ENCODE peak calls at places on chromosomes 11 and 22, in eight cellular contexts. E is mesothelial cell of epicardium, A is H7, Y is 8988T, H is mesendoderm, D is KBM-7, V is fibroblast of pulmonary artery, Q is cardiac fibroblast. G is an unnamed sample.
A peak's percentile ranks its signal among the peaks of the same experiment; 100 is the strongest.

GRCh38 chr22:35582861-35583670 is 34.1 kb downstream of the MB start:
- DNase-seq in E (peak; percentile 76), A (peak; percentile 95), H (peak; percentile 72), V (peak; percentile 70), D (peak; percentile 79), Q (peak; percentile 73), Y (peak; percentile 75), G (peak; percentile 47)

GRCh38 chr22:44671742-44672141 is 30.3 kb upstream of the PRR5 start:
- DNase-seq in A (peak; percentile 3), Y (no peak), D (no peak), V (peak; percentile 71), H (no peak), Q (peak; percentile 54), E (no peak), G (no peak)

GRCh38 chr11:107848345-107848744 is 10.2 kb downstream of the SLC35F2 start:
- DNase-seq in A (no peak), Q (no peak), H (no peak), D (no peak), E (no peak), V (no peak), Y (no peak), G (no peak)

GRCh38 chr22:23263651-23264555 is 83.6 kb downstream of the BCR start:
- DNase-seq in E (no peak), V (no peak), Y (no peak), A (no peak), D (no peak), H (no peak), Q (no peak), G (no peak)

GRCh38 chr22:20155330-20156041 is 4.6 kb upstream of the CCDC188 start:
- DNase-seq in V (peak; percentile 12), Q (peak; percentile 31), D (peak; percentile 72), Y (no peak), A (no peak), H (no peak), E (no peak), G (no peak)

GRCh38 chr11:112797653-112798293 is 163.4 kb upstream of the NCAM1 start:
- DNase-seq in Y (no peak), V (peak; percentile 62), A (peak; percentile 71), D (peak; percentile 40), Q (peak; percentile 48), E (no peak), H (peak; percentile 84), G (no peak)

GRCh38 chr11:35419713-35420333 is 465 bp upstream of the SLC1A2 start:
- DNase-seq in H (no peak), Y (no peak), A (peak; percentile 48), E (peak; percentile 39), D (no peak), V (no peak), Q (no peak), G (no peak)

GRCh38 chr11:66653123-66653522 is 14.6 kb downstream of the RBM4 start:
- DNase-seq in D (no peak), Y (no peak), E (no peak), A (no peak), V (no peak), Q (no peak), H (no peak), G (no peak)

GRCh38 chr11:126630488-126630887 is 275.0 kb downstream of the ST3GAL4 start:
- DNase-seq in V (no peak), H (peak; percentile 11), A (no peak), Q (no peak), E (no peak), D (no peak), Y (no peak), G (no peak)

GRCh38 chr22:49618689-49618953 is 209.1 kb downstream of the BRD1 start:
- DNase-seq in Y (no peak), A (no peak), H (no peak), E (no peak), Q (no peak), D (no peak), V (no peak), G (no peak)

GRCh38 chr11:62105611-62106245 is 18.1 kb upstream of the INCENP start:
- DNase-seq in E (no peak), Q (peak; percentile 78), A (no peak), H (no peak), Y (no peak), V (peak; percentile 72), D (no peak), G (no peak)

GRCh38 chr22:27833803-27834202 is 32.2 kb upstream of the MN1 start:
- DNase-seq in E (no peak), H (no peak), A (no peak), Y (no peak), D (no peak), Q (no peak), V (no peak), G (no peak)

GRCh38 chr11:36899796-36900195 is 301.8 kb upstream of the RAG2 start:
- DNase-seq in A (no peak), V (no peak), Y (no peak), E (no peak), D (no peak), Q (no peak), H (no peak), G (no peak)

GRCh38 chr11:67544591-67545242 is 21.5 kb upstream of the CABP2 start:
- DNase-seq in Y (no peak), V (no peak), D (no peak), H (no peak), A (no peak), E (no peak), Q (no peak), G (no peak)

GRCh38 chr11:121570453-121570852 is 117.7 kb upstream of the SORL1-AS1 start:
- DNase-seq in Q (no peak), Y (no peak), V (no peak), E (no peak), H (no peak), D (no peak), A (no peak), G (no peak)

GRCh38 chr11:42764936-42765335 is 546.9 kb upstream of the API5 start:
- DNase-seq in Q (no peak), E (no peak), V (no peak), A (no peak), Y (no peak), H (no peak), D (no peak), G (no peak)

GRCh38 chr11:57812634-57813033 is 51.0 kb downstream of the CTNND1 start:
- DNase-seq in D (no peak), V (no peak), E (no peak), H (no peak), Y (no peak), A (no peak), Q (no peak), G (no peak)

GRCh38 chr22:36758792-36759271 is 17.1 kb downstream of the IFT27 start:
- DNase-seq in Y (no peak), V (no peak), Q (no peak), A (peak; percentile 44), H (no peak), E (no peak), D (no peak), G (no peak)

GRCh38 chr11:70413151-70413550 is 14.8 kb downstream of the CTTN start:
- DNase-seq in Y (no peak), Q (no peak), D (no peak), E (no peak), V (no peak), H (no peak), A (no peak), G (no peak)

GRCh38 chr11:33687733-33688479 is 12.7 kb downstream of the C11orf91 start:
- DNase-seq in Q (peak; percentile 85), H (peak; percentile 66), Y (peak; percentile 50), V (peak; percentile 86), A (peak; percentile 77), D (peak; percentile 63), E (peak; percentile 61), G (no peak)

GRCh38 chr11:33582636-33583325 is 117.8 kb downstream of the C11orf91 start:
- DNase-seq in A (no peak), D (no peak), H (no peak), V (no peak), E (no peak), Q (no peak), Y (no peak), G (no peak)

GRCh38 chr11:81959341-81959740 is 774.3 kb downstream of the FAM181B start:
- DNase-seq in Y (no peak), D (no peak), H (peak; percentile 84), Q (no peak), V (no peak), A (peak; percentile 15), E (no peak), G (no peak)

GRCh38 chr11:67644042-67644441 is 4.5 kb upstream of the TBX10 start:
- DNase-seq in A (peak; percentile 84), D (peak; percentile 41), E (no peak), Q (no peak), V (peak; percentile 20), H (peak; percentile 69), Y (peak; percentile 49), G (no peak)

GRCh38 chr11:74269161-74269809 is 42.2 kb downstream of the P4HA3 start:
- DNase-seq in H (no peak), Q (peak; percentile 73), Y (no peak), V (peak; percentile 63), E (no peak), D (peak; percentile 27), A (no peak), G (no peak)

GRCh38 chr11:69814411-69814810 is 4.8 kb downstream of the FGF3 start:
- DNase-seq in E (no peak), Y (no peak), D (no peak), A (no peak), H (no peak), Q (no peak), V (no peak), G (no peak)

GRCh38 chr11:114307524-114308203 is 11.5 kb downstream of the NNMT start:
- DNase-seq in Y (no peak), H (no peak), V (peak; percentile 96), D (peak; percentile 36), Q (peak; percentile 96), E (no peak), A (no peak), G (no peak)

GRCh38 chr11:105862736-105863367 is 159.2 kb downstream of the MSANTD4 start:
- DNase-seq in Y (no peak), E (no peak), H (peak; percentile 57), Q (peak; percentile 67), V (peak; percentile 75), A (no peak), D (peak; percentile 58), G (no peak)

GRCh38 chr22:41831383-41831782 is 1.5 kb upstream of the SREBF2 start:
- DNase-seq in Y (no peak), E (no peak), V (peak; percentile 41), Q (peak; percentile 60), D (peak; percentile 28), H (peak; percentile 41), A (no peak), G (no peak)

GRCh38 chr22:30609260-30610185 is 2.5 kb downstream of the TCN2 start:
- DNase-seq in V (peak; percentile 78), Q (peak; percentile 78), H (peak; percentile 86), Y (no peak), D (peak; percentile 90), E (no peak), A (peak; percentile 60), G (no peak)

GRCh38 chr11:35590412-35590811 is 27.8 kb upstream of the FJX1 start:
- DNase-seq in Q (peak; percentile 21), V (no peak), A (no peak), H (no peak), E (no peak), D (no peak), Y (no peak), G (no peak)

GRCh38 chr11:68321293-68322030 is 9.1 kb downstream of the LRP5 start:
- DNase-seq in D (no peak), Q (no peak), V (no peak), H (no peak), E (no peak), A (no peak), Y (no peak), G (no peak)

GRCh38 chr22:25564320-25564978 is at the start of gene GRK3:
- DNase-seq in E (peak; percentile 71), Q (peak; percentile 46), H (peak; percentile 78), V (peak; percentile 40), A (peak; percentile 94), Y (peak; percentile 75), D (peak; percentile 76), G (peak; percentile 74)

GRCh38 chr11:7275133-7275532 is 23.4 kb downstream of the SYT9 start:
- DNase-seq in H (peak; percentile 41), A (no peak), E (no peak), D (no peak), Q (no peak), V (no peak), Y (no peak), G (no peak)

GRCh38 chr11:61747389-61748285 is 4.8 kb upstream of the MYRF start:
- DNase-seq in E (peak; percentile 84), Y (peak; percentile 94), H (peak; percentile 77), V (peak; percentile 74), A (peak; percentile 97), D (peak; percentile 59), Q (peak; percentile 79), G (peak; percentile 42)